ENCODE peak calls at places on chromosome 2, in seven cellular contexts. S is non-pigmented ciliary epithelial cell; Z is stimulated activated CD4-positive, alpha-beta T cell treated with anti-CD3 and anti-CD28 coated beads, Interleukin-2, amount 100 ng/mL, for 24 hours; W is aorta; I is retina; K is HT-29; L is NCI-H187. J is an unnamed sample.

GRCh38 chr2:68031546-68032160 is 31.2 kb downstream of the C1D start:
- DNase-seq in S (no peak), Z (no peak), W (no peak), I (peak), K (peak), L (peak), J (peak)

GRCh38 chr2:129884221-129884786 is 95.2 kb upstream of the RAB6C start:
- DNase-seq in S (no peak), Z (no peak), W (no peak), I (no peak), K (no peak), L (no peak), J (no peak)

GRCh38 chr2:38095655-38095995 is 19.7 kb upstream of the CYP1B1 start:
- DNase-seq in S (no peak), Z (no peak), W (no peak), I (no peak), K (no peak), L (no peak), J (no peak)

GRCh38 chr2:105125428-105125827 is 87.6 kb downstream of the MRPS9 start:
- DNase-seq in S (no peak), Z (no peak), W (no peak), I (peak), K (peak), L (no peak), J (no peak)

GRCh38 chr2:46297546-46298271 is 502 bp downstream of the EPAS1 start:
- DNase-seq in S (no peak), Z (peak), W (peak), I (peak), K (peak), L (no peak), J (no peak)

GRCh38 chr2:209388416-209389037 is 35.3 kb upstream of the MAP2 start:
- DNase-seq in S (no peak), Z (no peak), W (no peak), I (no peak), K (no peak), L (no peak), J (no peak)

GRCh38 chr2:37324536-37324785 is 172 bp downstream of the PRKD3 start:
- DNase-seq in S (no peak), Z (no peak), W (peak), I (no peak), K (peak), L (no peak), J (no peak)

GRCh38 chr2:240237609-240238151 is 97.2 kb upstream of the OTOS start:
- DNase-seq in S (peak), Z (no peak), W (peak), I (no peak), K (no peak), L (no peak), J (no peak)

GRCh38 chr2:10158681-10159080 is 36.1 kb downstream of the RRM2 start:
- DNase-seq in S (no peak), Z (no peak), W (no peak), I (no peak), K (no peak), L (no peak), J (no peak)

J was measured in GDM1.